ENCODE peak calls at places on chromosomes 6 and 20, in four cellular contexts. C, F, K and P are unnamed samples.

GRCh38 chr6:45441811-45442453 is 64.2 kb upstream of the SUPT3H start:
- DNase-seq in C (no peak), F (no peak), K (no peak), P (no peak)

GRCh38 chr6:148064406-148065134 is 278.1 kb upstream of the SASH1 start:
- DNase-seq in C (no peak), F (no peak), K (no peak), P (peak; percentile 76)

GRCh38 chr6:138485005-138485545 is 14.2 kb downstream of the NHSL1 start:
- DNase-seq in C (no peak), F (no peak), K (no peak), P (peak; percentile 36)

GRCh38 chr20:51700809-51701285 is 67.3 kb downstream of the ATP9A start:
- DNase-seq in C (no peak), F (no peak), K (no peak), P (peak; percentile 28)

GRCh38 chr6:9628819-9629218 is 786.1 kb downstream of the TFAP2A start:
- DNase-seq in C (no peak), F (no peak), K (no peak), P (no peak)

GRCh38 chr6:75759207-75759606 is 10.2 kb downstream of the MYO6 start:
- DNase-seq in C (no peak), F (no peak), K (no peak), P (no peak)

GRCh38 chr6:28522594-28523557 is 2.8 kb upstream of the GPX5 start:
- DNase-seq in C (peak; percentile 31), F (no peak), K (no peak), P (no peak)

GRCh38 chr6:23145801-23146200 is 576.4 kb downstream of the HDGFL1 start:
- DNase-seq in C (no peak), F (no peak), K (no peak), P (no peak)

GRCh38 chr6:71476371-71476770 is 187.8 kb downstream of the OGFRL1 start:
- DNase-seq in C (no peak), F (no peak), K (no peak), P (no peak)

GRCh38 chr20:62675156-62675871 is 33.0 kb downstream of the SLCO4A1 start:
- DNase-seq in C (no peak), F (no peak), K (no peak), P (peak; percentile 9)

GRCh38 chr20:48102076-48102787 is 317.0 kb upstream of the SULF2 start:
- DNase-seq in C (no peak), F (no peak), K (no peak), P (no peak)

GRCh38 chr20:5793916-5794315 is 43.7 kb downstream of the SHLD1 start:
- DNase-seq in C (no peak), F (no peak), K (no peak), P (no peak)

GRCh38 chr6:134111062-134111677 is 58.7 kb upstream of the SLC2A12 start:
- DNase-seq in C (peak; percentile 7), F (no peak), K (no peak), P (peak; percentile 68)

GRCh38 chr6:26056583-26057350 is 30.5 kb upstream of the HFE start:
- DNase-seq in C (no peak), F (no peak), K (no peak), P (peak; percentile 31)

GRCh38 chr6:18183736-18184135 is 28.5 kb downstream of the KDM1B start:
- DNase-seq in C (no peak), F (no peak), K (no peak), P (peak; percentile 35)

GRCh38 chr6:146915671-146916127 is 288.5 kb upstream of the STXBP5 start:
- DNase-seq in C (no peak), F (no peak), K (no peak), P (peak; percentile 44)

GRCh38 chr6:24844061-24844460 is 45.3 kb upstream of the ARMH2 start:
- DNase-seq in C (no peak), F (no peak), K (no peak), P (no peak)
- H3K36me3 ChIP-seq in C (peaks cover 82% of the 10 kb centered on the region), F (no peaks in the 10 kb centered on the region), K (no peaks in the 10 kb centered on the region), P (no peaks in the 10 kb centered on the region)

GRCh38 chr6:7893342-7893741 is 17.2 kb downstream of the TXNDC5 start:
- DNase-seq in C (no peak), F (no peak), K (no peak), P (no peak)
- H3K36me3 ChIP-seq in C (peaks cover 12% of the 10 kb centered on the region), F (peaks cover 96% of the 10 kb centered on the region), K (peaks cover 33% of the 10 kb centered on the region), P (peaks cover 40% of the 10 kb centered on the region)

DNA sequence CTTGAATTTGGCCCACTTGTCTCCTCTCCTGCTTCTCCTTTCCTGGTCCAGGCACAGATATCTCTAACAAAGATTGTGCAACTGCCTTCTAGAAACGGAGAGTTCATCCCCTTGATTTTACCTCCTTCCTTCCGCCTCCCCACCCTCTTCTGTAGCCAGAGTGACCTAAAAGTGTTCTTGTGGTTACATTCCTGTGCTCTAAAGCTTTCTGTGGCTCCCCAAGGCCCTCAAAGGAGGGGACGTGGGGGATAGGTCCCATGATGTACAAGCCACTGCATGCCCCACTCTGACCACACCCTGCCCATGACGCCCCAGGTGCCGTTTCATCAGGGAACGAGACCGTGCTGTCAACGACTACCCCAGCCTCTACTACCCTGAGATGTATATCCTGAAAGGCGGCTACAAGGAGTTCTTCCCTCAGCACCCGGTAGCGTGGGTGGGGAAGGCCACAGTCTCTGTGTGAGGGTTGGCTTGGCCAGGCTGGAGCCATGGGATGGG is 8.2 kb downstream of the CDC25B start:
- DNase-seq in C (no peak), F (no peak), K (no peak), P (peak; percentile 48)
- H3K36me3 ChIP-seq in C (peaks cover 63% of the 10 kb centered on the region), F (peaks cover 52% of the 10 kb centered on the region), K (no peaks in the 10 kb centered on the region), P (no peaks in the 10 kb centered on the region)

DNA sequence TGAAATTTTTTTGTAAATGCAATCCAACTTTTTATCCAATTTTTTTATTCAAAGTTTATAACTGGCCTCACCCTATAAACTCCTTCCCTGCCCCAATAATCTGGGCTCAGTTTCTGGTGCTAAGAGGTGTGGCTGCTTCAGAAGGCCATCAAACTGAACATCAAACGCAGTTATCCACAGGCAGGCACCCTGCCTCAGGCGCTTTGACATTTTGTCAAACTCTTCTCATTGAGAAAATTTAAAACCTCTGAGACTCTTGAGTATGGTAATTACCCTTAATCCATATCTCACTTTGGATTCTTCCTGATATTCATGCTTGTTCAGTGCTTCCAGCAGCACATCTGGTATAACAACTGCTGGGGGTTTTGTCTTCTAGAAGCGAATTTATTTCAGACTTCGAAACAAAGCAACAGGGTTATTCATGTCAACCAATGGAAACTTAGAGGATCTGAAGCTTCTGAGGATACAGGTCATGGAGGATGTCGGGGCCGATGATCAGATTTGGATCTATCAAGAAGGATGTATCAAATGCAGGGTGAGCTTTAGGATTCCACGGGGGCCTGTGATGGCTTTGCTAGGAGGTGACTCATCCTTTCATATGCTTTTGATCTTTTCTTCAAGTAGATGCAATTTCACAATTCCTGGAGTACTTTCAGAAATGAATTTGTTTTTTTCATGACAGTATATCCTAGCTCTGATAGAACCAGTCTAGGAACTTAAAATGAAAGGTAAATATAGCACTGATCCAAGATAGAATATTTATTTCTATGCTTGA is 68.1 kb downstream of the RTN4IP1 start:
- DNase-seq in C (no peak), F (no peak), K (no peak), P (peak; percentile 59)
- H3K36me3 ChIP-seq in C (peaks cover 46% of the 10 kb centered on the region), F (peaks cover 52% of the 10 kb centered on the region), K (peaks cover 5% of the 10 kb centered on the region), P (no peaks in the 10 kb centered on the region)

GRCh38 chr6:136980070-136980469 is 58.0 kb downstream of the SLC35D3 start:
- DNase-seq in C (no peak), F (no peak), K (no peak), P (no peak)
- H3K36me3 ChIP-seq in C (no peaks in the 10 kb centered on the region), F (no peaks in the 10 kb centered on the region), K (no peaks in the 10 kb centered on the region), P (no peaks in the 10 kb centered on the region)

GRCh38 chr6:111013144-111013905 is 31.5 kb downstream of the RPF2 start:
- DNase-seq in C (no peak), F (no peak), K (no peak), P (no peak)
- H3K36me3 ChIP-seq in C (peaks cover 18% of the 10 kb centered on the region), F (peaks cover 52% of the 10 kb centered on the region), K (peaks cover 8% of the 10 kb centered on the region), P (peaks cover 27% of the 10 kb centered on the region)

GRCh38 chr6:44152109-44152461 is 6.5 kb upstream of the CAPN11 start:
- DNase-seq in C (no peak), F (no peak), K (no peak), P (no peak)

GRCh38 chr6:44149369-44150012 is 9.1 kb upstream of the CAPN11 start:
- DNase-seq in C (no peak), F (no peak), K (no peak), P (no peak)

GRCh38 chr6:44152533-44152932 is 6.1 kb upstream of the CAPN11 start:
- DNase-seq in C (no peak), F (no peak), K (no peak), P (no peak)

GRCh38 chr6:44150317-44150917 is 8.2 kb upstream of the CAPN11 start:
- DNase-seq in C (no peak), F (no peak), K (no peak), P (peak; percentile 22)

GRCh38 chr6:44151348-44152108 is 7.1 kb upstream of the CAPN11 start:
- DNase-seq in C (peak; percentile 69), F (peak; percentile 64), K (peak; percentile 94), P (peak; percentile 82)
- H3K36me3 ChIP-seq in C (peaks cover 4% of the 10 kb centered on the region), F (peaks cover 46% of the 10 kb centered on the region), K (no peaks in the 10 kb centered on the region), P (peaks cover 9% of the 10 kb centered on the region)

DNA sequence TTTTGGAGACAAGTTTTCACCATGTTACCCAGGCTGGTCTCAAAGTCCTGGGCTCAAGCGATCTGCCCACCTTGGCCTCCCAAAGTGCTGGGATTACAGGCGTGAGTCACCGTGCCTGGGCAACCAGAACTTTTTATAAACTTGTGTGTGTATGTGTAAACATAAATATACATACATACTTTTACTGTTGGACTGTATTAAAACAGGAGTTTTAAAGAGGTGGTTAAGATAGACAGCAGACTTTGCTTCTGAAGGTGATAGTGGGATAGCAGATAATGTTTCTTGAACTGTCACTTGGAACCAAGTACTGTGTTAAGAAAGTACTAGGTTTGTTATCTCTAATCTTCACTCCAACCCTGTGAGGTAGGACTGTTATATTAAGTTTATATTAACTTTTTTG is 28.6 kb upstream of the MAPK13 start:
- DNase-seq in C (no peak), F (no peak), K (no peak), P (no peak)
- H3K36me3 ChIP-seq in C (no peaks in the 10 kb centered on the region), F (peaks cover 43% of the 10 kb centered on the region), K (no peaks in the 10 kb centered on the region), P (peaks cover 2% of the 10 kb centered on the region)